ENCODE peak calls at places on chromosomes 12 and 14, in four cellular contexts. N, S, V and F are unnamed samples.
A peak's percentile ranks its signal among the peaks of the same experiment; 100 is the strongest.

GRCh38 chr14:37480446-37481290 is 114.4 kb downstream of the FOXA1 start:
- DNase-seq in N (no peak), S (no peak), V (no peak), F (peak; percentile 85)

GRCh38 chr14:87617079-87617478 is 375.9 kb downstream of the GALC start:
- DNase-seq in N (no peak), S (no peak), V (no peak), F (no peak)

GRCh38 chr14:35332517-35333346 is 40.5 kb downstream of the PSMA6 start:
- DNase-seq in N (peak; percentile 58), S (peak; percentile 22), V (no peak), F (no peak)

GRCh38 chr14:95948608-95949007 is 72.0 kb downstream of the TUNAR start:
- DNase-seq in N (no peak), S (no peak), V (no peak), F (no peak)

GRCh38 chr12:53190108-53190729 is 9.5 kb upstream of the CSAD start:
- DNase-seq in N (peak; percentile 73), S (peak; percentile 79), V (no peak), F (peak; percentile 49)

GRCh38 chr12:11901687-11902524 is 168.8 kb upstream of the BCL2L14 start:
- DNase-seq in N (no peak), S (no peak), V (no peak), F (no peak)

GRCh38 chr14:33794791-33795300 is 156.0 kb downstream of the EGLN3 start:
- DNase-seq in N (no peak), S (no peak), V (no peak), F (no peak)

GRCh38 chr14:95442633-95443021 is 73.8 kb downstream of the SYNE3 start:
- DNase-seq in N (peak; percentile 69), S (peak; percentile 88), V (peak; percentile 28), F (peak; percentile 66)

GRCh38 chr12:120292411-120292660 is 633 bp upstream of the RNU4-2 start:
- DNase-seq in N (no peak), S (no peak), V (no peak), F (no peak)

GRCh38 chr14:35044939-35045797 is 904 bp upstream of the FAM177A1 start:
- DNase-seq in N (no peak), S (peak; percentile 22), V (no peak), F (no peak)

GRCh38 chr12:111078731-111079130 is 158.4 kb upstream of the MYL2 start:
- DNase-seq in N (no peak), S (no peak), V (no peak), F (no peak)

GRCh38 chr14:72638021-72638420 is 255.9 kb downstream of the DPF3 start:
- DNase-seq in N (peak; percentile 41), S (no peak), V (no peak), F (no peak)

GRCh38 chr12:38771871-38772270 is 133.5 kb downstream of the CPNE8 start:
- DNase-seq in N (no peak), S (no peak), V (peak; percentile 71), F (no peak)

GRCh38 chr12:95205685-95206084 is 11.6 kb downstream of the FGD6 start:
- DNase-seq in N (peak; percentile 83), S (no peak), V (no peak), F (no peak)

GRCh38 chr14:58808828-58809227 is 171.1 kb downstream of the DACT1 start:
- DNase-seq in N (peak; percentile 55), S (no peak), V (no peak), F (no peak)

GRCh38 chr14:77041837-77042557 is 13.5 kb upstream of the IRF2BPL start:
- DNase-seq in N (no peak), S (no peak), V (no peak), F (no peak)

GRCh38 chr14:69763761-69764510 is 3.0 kb upstream of the SRSF5 start:
- DNase-seq in N (no peak), S (no peak), V (no peak), F (no peak)

GRCh38 chr14:85702937-85703336 is 173.0 kb downstream of the FLRT2 start:
- DNase-seq in N (no peak), S (no peak), V (no peak), F (no peak)

GRCh38 chr14:37985826-37986470 is 221.8 kb upstream of the SSTR1 start:
- DNase-seq in N (peak; percentile 55), S (peak; percentile 2), V (no peak), F (peak; percentile 77)

GRCh38 chr12:124684971-124685688 is 117.7 kb upstream of the NCOR2 start:
- DNase-seq in N (no peak), S (no peak), V (no peak), F (no peak)

GRCh38 chr12:110849748-110850403 is 3.1 kb downstream of the CCDC63 start:
- DNase-seq in N (peak; percentile 21), S (no peak), V (no peak), F (no peak)

GRCh38 chr14:78153069-78153351 is 17.2 kb upstream of the NRXN3 start:
- DNase-seq in N (peak; percentile 39), S (no peak), V (no peak), F (no peak)

GRCh38 chr12:21940549-21940948 is 677 bp downstream of the ABCC9 start:
- DNase-seq in N (no peak), S (no peak), V (no peak), F (no peak)

GRCh38 chr14:29242755-29243340 is 476.3 kb downstream of the FOXG1 start:
- DNase-seq in N (no peak), S (no peak), V (no peak), F (no peak)

GRCh38 chr12:21483531-21483930 is 17.9 kb downstream of the RECQL start:
- DNase-seq in N (no peak), S (no peak), V (no peak), F (no peak)

GRCh38 chr12:71465794-71466193 is 26.2 kb downstream of the LGR5 start:
- DNase-seq in N (no peak), S (no peak), V (no peak), F (no peak)

GRCh38 chr12:71475280-71475679 is 35.7 kb downstream of the LGR5 start:
- DNase-seq in N (no peak), S (no peak), V (no peak), F (no peak)

GRCh38 chr12:71472441-71472911 is 32.9 kb downstream of the LGR5 start:
- DNase-seq in N (no peak), S (no peak), V (no peak), F (peak; percentile 82)

DNA sequence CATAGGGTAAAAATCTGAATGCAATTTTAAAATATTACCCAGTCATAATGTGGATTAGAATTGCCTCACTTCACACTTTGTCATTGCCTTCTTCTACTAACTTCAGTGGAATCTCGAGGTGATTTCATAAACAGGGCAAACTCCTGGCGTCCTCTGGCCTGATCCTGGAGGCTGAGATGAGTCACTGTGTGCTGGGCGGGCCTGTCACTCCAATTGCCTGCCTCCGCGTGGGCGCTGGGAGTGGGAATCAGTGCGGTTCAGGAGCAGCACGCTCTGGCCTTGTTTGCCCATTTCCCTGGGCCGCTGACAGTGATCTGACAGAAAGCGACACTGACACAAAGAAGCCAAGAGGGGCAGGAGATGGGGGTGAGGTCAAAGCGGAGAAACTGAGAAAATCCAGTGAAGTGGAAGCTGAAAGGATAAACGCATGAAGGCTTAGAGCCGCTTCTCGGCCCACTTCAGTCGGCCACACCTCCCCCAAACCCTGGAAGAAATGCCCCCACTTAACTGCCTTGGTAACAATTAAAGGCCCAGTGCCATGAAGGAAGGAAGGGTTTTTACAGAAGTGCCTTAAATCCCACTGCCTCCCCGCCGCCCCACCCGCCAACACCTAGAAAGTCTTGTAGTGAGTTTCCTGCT is 29.8 kb downstream of the LGR5 start:
- DNase-seq in N (peak; percentile 17), S (no peak), V (no peak), F (peak; percentile 55)
- TF ChIP-seq PBX3 in N (no peak), S (no peak), V (no peak), F (no peak)

GRCh38 chr14:81269100-81269978 is 48.6 kb upstream of the GTF2A1 start:
- DNase-seq in N (peak; percentile 68), S (peak; percentile 74), V (peak; percentile 26), F (peak; percentile 70)
- TF ChIP-seq PBX3 in N (no peak), S (no peak), V (no peak), F (no peak)

GRCh38 chr12:48929551-48929950 is 4.3 kb upstream of the FKBP11 start:
- DNase-seq in N (no peak), S (no peak), V (no peak), F (no peak)

GRCh38 chr12:48924617-48925217 is 575 bp downstream of the FKBP11 start:
- DNase-seq in N (peak; percentile 62), S (peak; percentile 77), V (peak; percentile 40), F (no peak)

GRCh38 chr12:48923117-48923516 is 2.2 kb downstream of the FKBP11 start:
- DNase-seq in N (no peak), S (no peak), V (no peak), F (no peak)

GRCh38 chr12:48927261-48927660 is 2.0 kb upstream of the FKBP11 start:
- DNase-seq in N (no peak), S (no peak), V (no peak), F (no peak)

DNA sequence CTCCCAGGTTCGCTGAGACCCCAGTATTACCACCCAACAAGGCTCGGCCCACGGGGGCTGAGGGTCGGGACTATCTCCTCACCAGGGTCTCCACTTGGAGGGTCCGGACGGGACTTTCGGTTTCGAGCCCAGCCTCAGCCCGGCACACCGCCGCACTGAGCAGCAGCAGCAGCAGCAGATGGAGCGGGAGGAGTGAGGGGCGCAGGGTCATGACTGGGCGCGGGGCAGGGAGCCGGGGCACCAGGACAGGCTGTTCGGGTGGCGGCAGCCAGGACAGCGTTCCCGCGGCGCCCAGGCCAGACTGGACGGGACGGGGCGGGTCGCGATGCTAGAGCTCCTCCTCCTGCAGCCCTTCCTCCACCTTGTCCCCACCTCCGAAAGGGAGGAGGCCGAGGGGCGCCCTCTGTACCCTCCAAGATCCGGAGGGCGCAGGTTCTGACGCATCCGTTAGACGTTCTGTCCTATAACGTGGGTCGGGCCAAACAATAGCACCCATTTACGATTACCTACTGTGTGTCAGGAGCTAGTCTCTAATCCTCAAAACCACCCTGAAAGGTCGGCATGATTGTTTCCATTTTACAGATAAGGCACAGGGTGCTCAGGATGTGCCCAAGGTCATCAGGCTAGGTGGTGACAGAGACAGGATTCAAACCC is at the start of gene FKBP11:
- DNase-seq in N (peak; percentile 51), S (peak; percentile 74), V (peak; percentile 30), F (no peak)
- TF ChIP-seq PBX3 in N (no peak), S (no peak), V (no peak), F (no peak)

GRCh38 chr14:104149617-104150141 is 11.3 kb downstream of the KIF26A start:
- DNase-seq in N (peak; percentile 33), S (peak; percentile 85), V (no peak), F (no peak)
- TF ChIP-seq PBX3 in N (no peak), S (peak; percentile 30), V (no peak), F (no peak)

GRCh38 chr12:132045751-132046150 is 96.0 kb downstream of the EP400 start:
- DNase-seq in N (no peak), S (no peak), V (no peak), F (no peak)

GRCh38 chr12:132049442-132049841 is 94.7 kb downstream of the DDX51 start:
- DNase-seq in N (no peak), S (no peak), V (no peak), F (no peak)

GRCh38 chr12:132043770-132044467 is 94.2 kb downstream of the EP400 start:
- DNase-seq in N (no peak), S (no peak), V (no peak), F (no peak)

GRCh38 chr12:132044661-132045412 is 95.1 kb downstream of the EP400 start:
- DNase-seq in N (no peak), S (no peak), V (no peak), F (no peak)

DNA sequence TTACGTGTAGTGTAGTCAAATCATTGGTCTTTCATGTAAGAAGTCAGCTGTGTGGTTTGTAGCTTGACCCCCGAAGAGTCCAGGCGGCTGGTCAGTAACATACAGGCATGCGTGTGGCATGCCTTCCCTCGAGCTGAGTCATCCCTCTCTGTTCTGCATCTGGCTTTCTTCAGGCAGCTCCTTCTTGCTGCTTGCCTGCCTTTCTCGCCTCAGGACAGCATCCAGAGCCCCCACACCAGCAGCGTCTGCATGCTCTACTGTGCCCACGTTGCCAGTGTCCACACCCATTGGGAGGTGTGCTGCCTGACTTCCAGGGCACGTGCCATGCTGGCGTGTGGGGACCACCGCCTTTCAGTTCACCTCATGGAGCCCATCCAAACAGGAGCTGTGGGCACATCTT is 96.8 kb downstream of the EP400 start:
- DNase-seq in N (no peak), S (peak; percentile 73), V (no peak), F (no peak)
- TF ChIP-seq PBX3 in N (no peak), S (peak; percentile 84), V (no peak), F (no peak)